ENCODE peak calls at places on chromosomes 12 and 14, in seven cellular contexts. L is iris pigment epithelial cell; H is endothelial cell; Y is stimulated activated CD8-positive, alpha-beta memory T cell treated with anti-CD3 and anti-CD28 coated beads, Interleukin-2, amount 100 ng/mL, for 1 hour; B is HFFc6; P is stimulated activated CD4-positive, alpha-beta T cell treated with anti-CD3 and anti-CD28 coated beads, Interleukin-12 subunit alpha, Interleukin-12 subunit beta, amount 100 ng/mL, for 48 hours; J is brain microvascular endothelial cell. V is an unnamed sample.
A peak's percentile ranks its signal among the peaks of the same experiment; 100 is the strongest.

GRCh38 chr14:99564903-99565259 is 39.1 kb downstream of the CCDC85C start:
- DNase-seq in L (no peak), H (no peak), Y (no peak), B (no peak), P (no peak), J (no peak), V (peak; percentile 50)

GRCh38 chr12:29611906-29612305 is 114.4 kb upstream of the OVCH1 start:
- DNase-seq in L (peak; percentile 93), H (no peak), Y (no peak), B (no peak), P (no peak), J (peak; percentile 80), V (peak; percentile 88)

GRCh38 chr12:93368766-93369165 is 9.0 kb upstream of the NUDT4 start:
- DNase-seq in L (no peak), H (no peak), Y (no peak), B (no peak), P (no peak), J (no peak), V (no peak)

GRCh38 chr14:98494582-98494981 is 777.4 kb downstream of the BCL11B start:
- DNase-seq in L (peak; percentile 5), H (no peak), Y (no peak), B (no peak), P (peak; percentile 8), J (no peak), V (peak; percentile 50)

GRCh38 chr12:108308432-108308831 is 30.7 kb downstream of the CMKLR1 start:
- DNase-seq in L (no peak), H (no peak), Y (no peak), B (no peak), P (no peak), J (no peak), V (no peak)

GRCh38 chr12:12704593-12705230 is 8.7 kb upstream of the GPR19 start:
- DNase-seq in L (peak; percentile 95), H (peak; percentile 38), Y (no peak), B (peak; percentile 92), P (no peak), J (peak; percentile 81), V (peak; percentile 94)

GRCh38 chr14:92800012-92800411 is 5.9 kb downstream of the GOLGA5 start:
- DNase-seq in L (no peak), H (no peak), Y (no peak), B (no peak), P (no peak), J (no peak), V (no peak)

GRCh38 chr14:68684466-68685418 is 108.1 kb downstream of the ZFP36L1 start:
- DNase-seq in L (no peak), H (no peak), Y (no peak), B (no peak), P (no peak), J (no peak), V (no peak)

GRCh38 chr14:99317231-99318090 is 45.5 kb upstream of the BCL11B start:
- DNase-seq in L (no peak), H (no peak), Y (no peak), B (no peak), P (no peak), J (no peak), V (no peak)

GRCh38 chr14:77485901-77486678 is 12.5 kb downstream of the ISM2 start:
- DNase-seq in L (peak; percentile 85), H (no peak), Y (no peak), B (peak; percentile 78), P (no peak), J (peak; percentile 79), V (peak; percentile 71)

GRCh38 chr14:102326583-102326982 is 7.0 kb downstream of the ZNF839 start:
- DNase-seq in L (no peak), H (no peak), Y (no peak), B (no peak), P (no peak), J (no peak), V (no peak)

GRCh38 chr12:53989227-53990113 is 4.5 kb downstream of the HOXC10 start:
- DNase-seq in L (peak; percentile 61), H (no peak), Y (no peak), B (no peak), P (no peak), J (no peak), V (no peak)

GRCh38 chr12:99960312-99960711 is 24.4 kb downstream of the ANKS1B start:
- DNase-seq in L (no peak), H (peak; percentile 8), Y (no peak), B (no peak), P (no peak), J (no peak), V (peak; percentile 30)